ENCODE peak calls at places on chromosomes 3 and 15, in ten cellular contexts. U is erythroblast, J is lower leg skin, G is esophagus squamous epithelium, I is body of pancreas, D is A549, B is heart left ventricle, Z is ovary, F is right lobe of liver, Q is endothelial cell of umbilical vein. S is an unnamed sample.

GRCh38 chr3:129595544-129596193 is 10.8 kb downstream of the PLXND1 start:
- DNase-seq in U (no peak), J (no peak), G (no peak), I (no peak), D (no peak), B (no peak), Z (peak), F (no peak), Q (no peak), S (no peak)

GRCh38 chr3:183265713-183266417 is 12.8 kb downstream of the B3GNT5 start:
- DNase-seq in U (no peak), J (peak), G (no peak), I (peak), D (peak), B (no peak), Z (no peak), F (no peak), Q (peak), S (no peak)

GRCh38 chr15:62636823-62637320 is 405.7 kb upstream of the TPM1 start:
- DNase-seq in U (no peak), J (no peak), G (no peak), I (no peak), D (no peak), B (no peak), Z (no peak), F (no peak), Q (no peak), S (no peak)

GRCh38 chr3:123623346-123623880 is 38.6 kb upstream of the HACD2 start:
- DNase-seq in U (no peak), J (no peak), G (no peak), I (no peak), D (no peak), B (no peak), Z (no peak), F (no peak), Q (no peak), S (no peak)

GRCh38 chr15:76196286-76196948 is 114.9 kb downstream of the ETFA start:
- DNase-seq in U (peak), J (peak), G (no peak), I (peak), D (peak), B (peak), Z (peak), F (no peak), Q (peak), S (no peak)

GRCh38 chr3:25558106-25558505 is 106.6 kb downstream of the TOP2B start:
- DNase-seq in U (no peak), J (no peak), G (no peak), I (peak), D (no peak), B (peak), Z (peak), F (no peak), Q (no peak), S (peak)

GRCh38 chr15:33150516-33150915 is 44.0 kb downstream of the FMN1 start:
- DNase-seq in U (no peak), J (no peak), G (no peak), I (no peak), D (no peak), B (no peak), Z (no peak), F (no peak), Q (no peak), S (no peak)

GRCh38 chr3:42262525-42262924 is 3.5 kb downstream of the CCK start:
- DNase-seq in U (no peak), J (no peak), G (no peak), I (no peak), D (peak), B (no peak), Z (no peak), F (no peak), Q (no peak), S (no peak)

GRCh38 chr15:56428821-56429458 is 36.0 kb downstream of the MNS1 start:
- DNase-seq in U (peak), J (no peak), G (no peak), I (no peak), D (peak), B (no peak), Z (no peak), F (no peak), Q (peak), S (no peak)

GRCh38 chr15:90600954-90601353 is 71.2 kb downstream of the CRTC3 start:
- DNase-seq in U (no peak), J (no peak), G (no peak), I (no peak), D (no peak), B (no peak), Z (no peak), F (no peak), Q (no peak), S (no peak)

GRCh38 chr15:95405447-95405846 is 925.1 kb upstream of the NR2F2 start:
- DNase-seq in U (no peak), J (no peak), G (no peak), I (no peak), D (no peak), B (no peak), Z (peak), F (no peak), Q (peak), S (no peak)

GRCh38 chr15:79953951-79954444 is 17.0 kb downstream of the BCL2A1 start:
- DNase-seq in U (no peak), J (no peak), G (no peak), I (no peak), D (no peak), B (no peak), Z (no peak), F (no peak), Q (no peak), S (no peak)

DNA sequence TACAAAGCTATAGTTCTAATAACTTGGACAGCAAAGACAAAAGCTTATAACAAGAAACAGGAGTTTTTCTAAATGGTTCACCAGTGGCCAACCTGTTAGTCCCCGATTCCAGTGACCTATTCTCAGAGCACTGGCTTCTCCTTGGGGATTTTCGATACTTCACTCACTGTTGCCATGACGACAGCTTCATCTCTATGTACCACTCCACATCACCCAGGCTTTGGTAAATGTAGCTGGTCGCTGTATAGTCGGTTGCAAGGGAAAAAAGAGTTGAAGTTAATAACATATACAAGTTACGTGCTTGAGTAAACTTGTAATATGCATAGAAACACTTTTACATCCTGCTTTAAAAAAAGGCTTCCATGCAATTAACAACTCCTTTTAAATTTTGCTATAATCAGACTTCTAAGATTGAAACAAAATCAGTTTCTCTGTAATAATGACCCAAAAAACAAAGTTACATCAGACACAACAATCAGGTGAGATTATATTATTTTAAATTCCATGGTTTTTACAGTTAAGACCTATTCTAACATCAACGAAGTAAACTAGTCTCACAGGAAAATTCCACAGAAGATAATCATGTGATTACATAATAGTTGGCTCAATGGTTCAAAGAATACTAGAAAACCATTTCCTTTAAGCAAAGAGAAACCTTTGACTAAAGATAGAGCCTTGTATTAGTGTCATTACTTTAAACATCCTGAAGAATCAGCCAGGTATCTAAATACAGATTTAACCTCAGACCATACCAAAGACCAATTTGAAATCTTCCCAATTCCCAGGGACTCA is 2.9 kb downstream of the CCNL1 start:
- DNase-seq in U (peak), J (no peak), G (no peak), I (no peak), D (peak), B (no peak), Z (no peak), F (no peak), Q (no peak), S (no peak)
- TF ChIP-seq POLR2A in U (no peak), J (no peak), G (no peak), I (no peak), D (no peak), B (no peak), Z (no peak), F (no peak), Q (no peak), S (no peak)

GRCh38 chr3:57694146-57694545 is 1.3 kb upstream of the DENND6A start:
- DNase-seq in U (no peak), J (no peak), G (no peak), I (no peak), D (no peak), B (no peak), Z (no peak), F (no peak), Q (no peak), S (no peak)

GRCh38 chr3:57696861-57697321 is 4.0 kb upstream of the DENND6A start:
- DNase-seq in U (no peak), J (no peak), G (no peak), I (peak), D (no peak), B (no peak), Z (no peak), F (no peak), Q (no peak), S (no peak)

GRCh38 chr3:57691411-57692133 is 1.3 kb downstream of the DENND6A start:
- DNase-seq in U (peak), J (no peak), G (no peak), I (no peak), D (no peak), B (no peak), Z (peak), F (no peak), Q (peak), S (no peak)

GRCh38 chr3:57689367-57690053 is 3.4 kb downstream of the DENND6A start:
- DNase-seq in U (no peak), J (no peak), G (no peak), I (no peak), D (no peak), B (no peak), Z (no peak), F (no peak), Q (no peak), S (no peak)

DNA sequence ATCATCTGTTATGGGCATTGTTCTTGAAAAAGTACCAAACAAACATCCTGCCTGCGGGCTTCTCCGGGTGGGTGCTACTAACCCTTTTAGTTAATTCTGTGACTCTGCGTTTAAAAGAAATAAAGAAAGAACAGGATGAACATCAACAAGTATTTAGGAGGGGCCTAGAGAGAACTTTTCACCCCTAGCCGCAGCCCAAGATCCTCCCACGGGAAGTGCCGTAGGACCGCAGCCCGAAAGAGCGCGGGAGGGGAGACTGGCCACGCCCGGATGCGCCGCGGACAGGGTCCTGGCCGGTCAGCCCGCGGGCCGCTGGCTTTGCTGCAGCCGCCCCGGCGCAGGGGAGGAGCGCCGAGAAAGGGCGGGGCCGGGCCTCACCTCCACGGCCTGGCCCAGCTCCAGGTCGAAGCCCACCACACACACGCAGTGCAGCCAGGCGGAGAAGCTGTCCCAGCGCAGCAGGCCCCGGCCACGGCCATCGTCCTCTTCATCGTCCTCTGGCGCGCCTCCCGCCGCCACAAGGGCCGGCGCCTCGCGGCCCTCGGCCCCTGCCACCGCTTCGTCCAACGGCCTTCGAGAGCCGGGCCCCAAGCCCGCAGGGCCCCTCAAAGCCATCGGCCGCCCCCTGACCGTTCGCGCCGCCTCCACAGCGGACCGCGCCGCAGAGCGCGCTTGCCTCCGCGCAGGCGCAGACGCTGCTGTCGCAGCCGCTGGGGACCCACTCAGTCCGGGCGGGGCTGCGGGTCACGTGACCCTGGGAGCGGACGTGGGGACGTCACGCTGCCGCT is at the start of gene DENND6A:
- DNase-seq in U (peak), J (peak), G (peak), I (peak), D (peak), B (peak), Z (peak), F (peak), Q (peak), S (peak)
- TF ChIP-seq POLR2A in U (peak), J (no peak), G (peak), I (peak), D (peak), B (peak), Z (peak), F (peak), Q (peak), S (no peak)

DNA sequence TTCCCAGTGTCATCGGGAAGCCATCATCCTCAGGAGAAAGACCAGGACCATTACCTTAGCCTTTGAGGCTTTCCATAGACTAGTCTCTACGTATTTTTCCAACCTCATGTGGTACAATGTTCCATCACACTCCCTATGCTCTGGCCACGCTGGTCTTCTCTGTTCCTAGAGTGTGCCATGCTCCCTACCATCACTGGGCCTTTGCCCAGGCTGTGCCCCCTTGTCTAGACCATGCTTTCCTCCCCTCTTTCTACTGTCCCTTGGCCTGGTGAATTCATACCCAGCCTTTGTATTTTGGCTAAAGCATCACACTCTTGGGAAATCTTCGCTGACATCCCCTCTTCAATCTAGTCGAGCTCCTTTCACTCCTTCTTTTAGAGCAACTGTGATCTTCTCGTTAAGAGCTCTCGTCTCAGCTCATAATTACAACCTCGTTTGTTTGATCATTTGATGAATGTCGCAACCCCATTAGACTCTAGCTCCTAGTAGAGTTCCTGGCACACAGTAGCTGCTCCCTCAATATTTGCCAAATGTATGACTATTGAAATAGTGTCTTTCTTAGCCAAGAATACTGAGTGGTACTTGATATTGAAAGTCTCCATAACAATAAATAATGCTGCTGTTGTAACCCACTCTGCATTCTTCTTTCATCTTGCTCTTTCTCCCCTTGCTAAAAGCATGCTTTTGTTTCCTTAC is 100.2 kb upstream of the FAM3D start:
- DNase-seq in U (no peak), J (no peak), G (no peak), I (no peak), D (no peak), B (no peak), Z (no peak), F (no peak), Q (no peak), S (no peak)
- TF ChIP-seq POLR2A in U (no peak), J (no peak), G (no peak), I (no peak), D (no peak), B (no peak), Z (no peak), F (no peak), Q (no peak), S (no peak)

DNA sequence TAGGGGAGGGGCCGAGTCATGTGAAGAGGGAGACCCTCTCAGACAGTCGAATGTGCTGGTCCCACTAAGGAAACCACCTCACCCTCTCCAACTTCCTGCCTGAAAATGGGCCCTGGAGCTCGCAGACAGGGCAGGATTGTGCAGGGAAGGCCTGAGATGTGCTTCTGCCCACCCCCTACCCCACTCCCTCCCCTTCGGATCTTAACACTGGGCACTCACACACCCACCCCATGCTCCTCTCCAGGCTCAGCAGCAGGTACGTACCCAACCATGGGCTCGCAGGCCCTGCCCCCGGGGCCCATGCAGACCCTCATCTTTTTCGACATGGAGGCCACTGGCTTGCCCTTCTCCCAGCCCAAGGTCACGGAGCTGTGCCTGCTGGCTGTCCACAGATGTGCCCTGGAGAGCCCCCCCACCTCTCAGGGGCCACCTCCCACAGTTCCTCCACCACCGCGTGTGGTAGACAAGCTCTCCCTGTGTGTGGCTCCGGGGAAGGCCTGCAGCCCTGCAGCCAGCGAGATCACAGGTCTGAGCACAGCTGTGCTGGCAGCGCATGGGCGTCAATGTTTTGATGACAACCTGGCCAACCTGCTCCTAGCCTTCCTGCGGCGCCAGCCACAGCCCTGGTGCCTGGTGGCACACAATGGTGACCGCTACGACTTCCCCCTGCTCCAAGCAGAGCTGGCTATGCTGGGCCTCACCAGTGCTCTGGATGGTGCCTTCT is 20.0 kb downstream of the ATRIP start:
- DNase-seq in U (peak), J (no peak), G (no peak), I (peak), D (no peak), B (no peak), Z (peak), F (peak), Q (peak), S (no peak)
- TF ChIP-seq POLR2A in U (peak), J (no peak), G (peak), I (no peak), D (no peak), B (no peak), Z (no peak), F (no peak), Q (peak), S (no peak)

GRCh38 chr3:113019182-113020137 is 28.7 kb downstream of the GTPBP8 start:
- DNase-seq in U (peak), J (peak), G (peak), I (peak), D (peak), B (peak), Z (peak), F (peak), Q (peak), S (peak)
- TF ChIP-seq POLR2A in U (peak), J (no peak), G (peak), I (peak), D (peak), B (peak), Z (peak), F (no peak), Q (peak), S (peak)

DNA sequence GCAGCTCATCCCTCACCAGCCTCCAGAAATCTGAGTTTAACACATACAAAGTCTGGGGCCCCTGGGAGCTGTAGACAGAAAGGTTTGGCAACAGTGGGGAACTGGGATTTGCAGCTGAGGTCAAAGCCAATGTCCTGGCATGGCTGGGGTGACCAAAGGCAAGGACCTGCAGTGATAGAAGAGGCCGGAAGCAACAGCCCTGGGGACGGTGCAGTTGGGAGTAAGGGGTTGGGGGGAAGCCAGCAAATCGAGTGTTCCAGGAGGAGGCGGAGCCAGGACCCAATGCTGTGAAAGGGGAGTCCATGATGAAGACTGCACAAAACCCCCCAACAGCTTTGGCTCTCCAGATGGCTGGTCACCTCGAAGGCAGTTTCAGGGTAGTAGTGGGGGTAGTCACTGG is 74.1 kb upstream of the SPATA12 start:
- DNase-seq in U (no peak), J (no peak), G (no peak), I (no peak), D (no peak), B (no peak), Z (no peak), F (no peak), Q (no peak), S (no peak)
- TF ChIP-seq POLR2A in U (no peak), J (no peak), G (no peak), I (no peak), D (no peak), B (no peak), Z (no peak), F (no peak), Q (no peak), S (no peak)

GRCh38 chr3:49855662-49856061 is 702 bp downstream of the TRAIP start:
- DNase-seq in U (peak), J (no peak), G (no peak), I (no peak), D (no peak), B (no peak), Z (no peak), F (no peak), Q (no peak), S (no peak)

GRCh38 chr3:49859576-49860305 is 3.4 kb upstream of the TRAIP start:
- DNase-seq in U (no peak), J (no peak), G (no peak), I (no peak), D (no peak), B (no peak), Z (no peak), F (no peak), Q (no peak), S (no peak)

GRCh38 chr3:49856181-49857005 is at the start of gene TRAIP:
- DNase-seq in U (peak), J (peak), G (peak), I (peak), D (peak), B (peak), Z (peak), F (peak), Q (peak), S (no peak)
- TF ChIP-seq POLR2A in U (peak), J (no peak), G (no peak), I (peak), D (peak), B (peak), Z (peak), F (no peak), Q (peak), S (no peak)

GRCh38 chr3:9467451-9467850 is 70.0 kb downstream of the SETD5 start:
- DNase-seq in U (no peak), J (no peak), G (no peak), I (no peak), D (no peak), B (no peak), Z (no peak), F (no peak), Q (no peak), S (no peak)
- TF ChIP-seq POLR2A in U (no peak), J (no peak), G (no peak), I (no peak), D (no peak), B (no peak), Z (no peak), F (no peak), Q (no peak), S (no peak)